ENCODE peak calls at places on chromosomes 7 and 10, in seven cellular contexts. S is DMS79, M is psoas muscle, Z is HEK293T, V is activated B cell treated with CpG ODN at 0.5 μM for 24 hours, I is RPMI7951, L is astrocyte of the spinal cord. A is an unnamed sample.

GRCh38 chr7:53521638-53522184 is 486.3 kb downstream of the POM121L12 start:
- DNase-seq in S (peak), M (no peak), Z (no peak), V (no peak), I (no peak), L (no peak), A (no peak)

GRCh38 chr10:113711142-113711541 is 31.4 kb downstream of the CASP7 start:
- DNase-seq in S (no peak), M (no peak), Z (no peak), V (no peak), I (no peak), L (no peak), A (no peak)

GRCh38 chr10:72310241-72310633 is 36.5 kb downstream of the DDIT4 start:
- DNase-seq in S (no peak), M (no peak), Z (no peak), V (no peak), I (no peak), L (no peak), A (peak)

GRCh38 chr7:88218836-88219605 is 817 bp downstream of the SRI start:
- DNase-seq in S (peak), M (peak), Z (peak), V (peak), I (peak), L (peak), A (no peak)

GRCh38 chr7:4837814-4838625 is 23.8 kb downstream of the PAPOLB start:
- DNase-seq in S (no peak), M (no peak), Z (peak), V (no peak), I (no peak), L (no peak), A (no peak)

GRCh38 chr10:17609523-17610079 is 7.6 kb downstream of the HACD1 start:
- DNase-seq in S (no peak), M (no peak), Z (no peak), V (no peak), I (no peak), L (no peak), A (no peak)

GRCh38 chr7:47093835-47094234 is 488.1 kb downstream of the TNS3 start:
- DNase-seq in S (no peak), M (no peak), Z (no peak), V (no peak), I (no peak), L (no peak), A (no peak)

GRCh38 chr10:34780818-34781380 is 34.2 kb downstream of the PARD3 start:
- DNase-seq in S (no peak), M (peak), Z (peak), V (no peak), I (peak), L (peak), A (no peak)

GRCh38 chr10:88932539-88933256 is 19.9 kb downstream of the ACTA2 start:
- DNase-seq in S (peak), M (peak), Z (peak), V (no peak), I (peak), L (peak), A (peak)

GRCh38 chr10:61896854-61897661 is 4.4 kb upstream of the ARID5B start:
- DNase-seq in S (no peak), M (peak), Z (peak), V (peak), I (peak), L (peak), A (peak)

A was measured in LoVo.